ENCODE peak calls at places on chromosomes 12 and 14, in ten cellular contexts. U is cardiac muscle cell; Z is Panc1; O is left ventricle myocardium inferior; D is CD8-positive, alpha-beta memory T cell; X is CD8-positive, alpha-beta T cell; Y is mesendoderm; T is heart right ventricle; G is A673; H is IMR-90. P is an unnamed sample.

GRCh38 chr14:61512026-61512425 is 183.3 kb upstream of the HIF1A start:
- DNase-seq in U (no peak), Z (no peak), O (no peak), D (no peak), X (no peak), Y (no peak), T (no peak), G (no peak), H (no peak), P (no peak)

GRCh38 chr12:6052940-6053329 is 71.5 kb downstream of the VWF start:
- DNase-seq in U (no peak), Z (no peak), O (no peak), D (no peak), X (no peak), Y (no peak), T (no peak), G (no peak), H (peak; percentile 68), P (no peak)

GRCh38 chr14:64095620-64096019 is 198.6 kb downstream of the ESR2 start:
- DNase-seq in U (no peak), Z (no peak), O (no peak), D (no peak), X (no peak), Y (peak; percentile 40), T (no peak), G (no peak), H (peak; percentile 52), P (no peak)

GRCh38 chr14:88597601-88598000 is 34.8 kb downstream of the ZC3H14 start:
- DNase-seq in U (no peak), Z (no peak), O (no peak), D (no peak), X (no peak), Y (no peak), T (no peak), G (no peak), H (no peak), P (no peak)

GRCh38 chr12:78194448-78194847 is 363.8 kb downstream of the NAV3 start:
- DNase-seq in U (no peak), Z (no peak), O (no peak), D (no peak), X (no peak), Y (no peak), T (no peak), G (no peak), H (peak; percentile 95), P (no peak)

GRCh38 chr14:49581209-49581960 is 4.8 kb downstream of the RPS29 start:
- DNase-seq in U (no peak), Z (no peak), O (no peak), D (no peak), X (no peak), Y (no peak), T (no peak), G (no peak), H (no peak), P (no peak)

GRCh38 chr12:64814432-64814831 is 10.0 kb upstream of the TBC1D30 start:
- DNase-seq in U (no peak), Z (no peak), O (no peak), D (no peak), X (no peak), Y (no peak), T (no peak), G (peak; percentile 45), H (no peak), P (no peak)

GRCh38 chr12:45216297-45216982 is 545 bp downstream of the ANO6 start:
- DNase-seq in U (peak; percentile 75), Z (no peak), O (peak; percentile 51), D (peak; percentile 43), X (peak; percentile 53), Y (peak; percentile 79), T (peak; percentile 58), G (peak; percentile 71), H (peak; percentile 49), P (peak; percentile 36)

GRCh38 chr12:32921397-32921796 is 24.8 kb upstream of the PKP2 start:
- DNase-seq in U (no peak), Z (no peak), O (no peak), D (no peak), X (no peak), Y (no peak), T (no peak), G (no peak), H (no peak), P (no peak)

GRCh38 chr12:51752490-51752889 is 96.0 kb downstream of the FIGNL2 start:
- DNase-seq in U (peak; percentile 60), Z (no peak), O (peak; percentile 73), D (no peak), X (no peak), Y (peak; percentile 9), T (peak; percentile 56), G (peak; percentile 44), H (peak; percentile 94), P (no peak)

GRCh38 chr12:103915306-103915705 is 14.9 kb upstream of the HSP90B1 start:
- DNase-seq in U (no peak), Z (no peak), O (no peak), D (no peak), X (no peak), Y (no peak), T (no peak), G (no peak), H (peak; percentile 88), P (no peak)

GRCh38 chr12:20368653-20369163 is 371 bp downstream of the PDE3A start:
- DNase-seq in U (peak; percentile 59), Z (no peak), O (peak; percentile 27), D (no peak), X (no peak), Y (peak; percentile 68), T (peak; percentile 42), G (peak; percentile 58), H (peak; percentile 37), P (no peak)

GRCh38 chr12:88650715-88651114 is 70.4 kb upstream of the KITLG start:
- DNase-seq in U (no peak), Z (no peak), O (no peak), D (no peak), X (no peak), Y (no peak), T (no peak), G (no peak), H (peak; percentile 89), P (no peak)

GRCh38 chr14:68133856-68134255 is 314.3 kb downstream of the RAD51B start:
- DNase-seq in U (no peak), Z (no peak), O (no peak), D (no peak), X (no peak), Y (no peak), T (no peak), G (no peak), H (no peak), P (no peak)

GRCh38 chr14:104722938-104723650 is 935 bp upstream of the ADSS1 start:
- DNase-seq in U (no peak), Z (no peak), O (no peak), D (no peak), X (no peak), Y (peak; percentile 56), T (no peak), G (no peak), H (no peak), P (no peak)

GRCh38 chr12:115203661-115204060 is 519.7 kb upstream of the TBX3 start:
- DNase-seq in U (no peak), Z (no peak), O (no peak), D (no peak), X (no peak), Y (no peak), T (no peak), G (no peak), H (peak; percentile 59), P (no peak)

DNA sequence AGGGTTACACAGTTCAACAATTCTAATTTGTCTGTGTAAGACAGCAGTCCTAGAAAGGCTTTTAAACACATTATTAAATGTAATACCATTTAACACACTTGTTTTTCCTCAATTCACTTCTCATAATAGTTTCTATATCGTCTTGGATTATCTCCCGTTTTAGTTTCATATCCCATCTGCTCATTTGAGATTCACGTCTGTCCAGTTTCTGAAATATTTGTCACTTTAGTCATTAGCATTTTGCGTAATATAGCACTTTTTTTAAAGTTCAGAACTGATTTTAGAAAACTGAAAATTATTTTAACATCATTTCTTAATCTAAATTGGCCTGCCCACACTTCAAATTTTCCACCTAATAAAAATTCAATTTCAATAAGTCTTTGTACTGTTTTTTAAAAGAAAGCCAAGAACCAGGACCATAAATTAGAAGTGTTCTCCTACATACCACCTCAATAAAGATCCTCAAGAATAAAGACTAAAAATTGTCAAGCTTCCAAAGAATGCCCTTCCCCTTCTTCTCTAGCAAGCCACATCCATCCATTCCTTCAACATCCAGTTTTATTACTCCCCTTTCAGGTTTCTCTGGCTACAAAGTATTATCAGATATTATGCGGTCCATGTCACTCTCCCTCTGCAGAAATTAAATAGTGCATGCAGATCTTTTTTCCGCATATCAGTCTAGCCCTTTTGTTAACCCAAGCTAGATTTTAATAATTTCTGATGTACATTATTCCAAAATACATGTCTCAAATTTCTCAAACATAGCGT is 11.9 kb downstream of the MED13L start:
- DNase-seq in U (no peak), Z (no peak), O (no peak), D (no peak), X (no peak), Y (no peak), T (no peak), G (no peak), H (no peak), P (no peak)
- H3K4me1 ChIP-seq in U (peaks cover 44% of the 10 kb centered on the region), Z (peaks cover 85% of the 10 kb centered on the region), O (peaks cover 98% of the 10 kb centered on the region), D (peaks cover 67% of the 10 kb centered on the region), X (peaks cover 71% of the 10 kb centered on the region), Y (peaks cover 13% of the 10 kb centered on the region), T (no peaks in the 10 kb centered on the region), G (peaks cover 68% of the 10 kb centered on the region), H (peaks cover 20% of the 10 kb centered on the region), P (peaks cover 16% of the 10 kb centered on the region)

GRCh38 chr12:27293463-27293862 is 39.2 kb upstream of the BMAL2 start:
- DNase-seq in U (no peak), Z (no peak), O (peak; percentile 27), D (no peak), X (no peak), Y (no peak), T (no peak), G (no peak), H (peak; percentile 62), P (no peak)
- H3K27ac ChIP-seq in U (no peak overlapping the region), Z (no peak overlapping the region), O (peak overlapping the region; percentile 85), D (no peak overlapping the region), X (no peak overlapping the region), Y (no peak overlapping the region), T (peak overlapping the region; percentile 73), G (no peak overlapping the region), H (no peak overlapping the region), P (no peak overlapping the region)

DNA sequence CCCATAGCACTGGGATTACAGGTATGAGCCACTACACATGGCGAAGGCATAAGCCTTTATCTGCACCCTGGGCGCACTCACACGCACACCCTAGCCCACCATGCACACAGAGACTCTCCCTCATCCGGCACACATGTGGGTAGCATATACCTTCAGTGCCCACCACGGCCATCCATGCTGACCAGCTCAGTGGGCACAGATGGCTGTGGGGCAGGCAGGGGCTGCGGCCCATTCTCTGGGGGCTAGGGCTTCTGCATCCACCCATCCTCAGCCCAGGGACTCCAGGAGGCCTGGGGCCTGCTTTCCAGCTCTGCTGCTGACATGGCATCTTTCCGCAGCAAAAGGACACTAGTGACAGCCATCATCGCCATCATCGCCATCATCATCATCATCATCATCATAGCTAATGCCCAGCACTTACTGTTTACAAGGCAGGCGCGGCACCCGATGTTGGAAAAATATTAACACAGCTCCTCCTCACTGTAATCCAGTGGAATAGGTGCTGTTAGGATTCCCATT is 111.2 kb downstream of the NCOR2 start:
- DNase-seq in U (no peak), Z (no peak), O (no peak), D (no peak), X (no peak), Y (no peak), T (peak; percentile 7), G (no peak), H (no peak), P (no peak)
- H3K4me1 ChIP-seq in U (peaks cover 14% of the 10 kb centered on the region), Z (peaks cover 30% of the 10 kb centered on the region), O (peaks cover 75% of the 10 kb centered on the region), D (peaks cover 59% of the 10 kb centered on the region), X (peaks cover 69% of the 10 kb centered on the region), Y (no peaks in the 10 kb centered on the region), T (peaks cover 34% of the 10 kb centered on the region), G (peaks cover 61% of the 10 kb centered on the region), H (peaks cover 18% of the 10 kb centered on the region), P (peaks cover 63% of the 10 kb centered on the region)

GRCh38 chr12:127263621-127264020 is 1003.3 kb upstream of the TMEM132C start:
- DNase-seq in U (no peak), Z (no peak), O (no peak), D (no peak), X (no peak), Y (no peak), T (no peak), G (no peak), H (no peak), P (no peak)
- H3K27ac ChIP-seq in U (no peak overlapping the region), Z (no peak overlapping the region), O (no peak overlapping the region), D (no peak overlapping the region), X (no peak overlapping the region), Y (no peak overlapping the region), T (no peak overlapping the region), G (no peak overlapping the region), H (no peak overlapping the region), P (no peak overlapping the region)